ENCODE peak calls at places on chromosomes 2 and 18, in six cellular contexts. P is prostate gland, R is SK-N-SH, L is body of pancreas, F is GM23248, H is gastrocnemius medialis. V is an unnamed sample. For H3K4me1 and H3K9me3, the result is how much of the 10 kb centered on the place peaks cover.

GRCh38 chr2:34549710-34550345 is 950.7 kb upstream of the FAM98A start:
- DNase-seq in R (no peak), H (no peak), F (no peak), L (no peak), P (no peak), V (no peak)

GRCh38 chr2:120360307-120360855 is 14.4 kb downstream of the INHBB start:
- DNase-seq in L (no peak), R (no peak), H (no peak), P (no peak), F (peak), V (no peak)

GRCh38 chr2:38907743-38908562 is 18.3 kb downstream of the ARHGEF33 start:
- DNase-seq in L (no peak), H (no peak), P (no peak), F (peak), R (no peak), V (no peak)

GRCh38 chr18:74897971-74898657 is 300.4 kb downstream of the ZNF407 start:
- DNase-seq in H (no peak), F (peak), L (no peak), P (no peak), R (no peak), V (no peak)

GRCh38 chr18:45657357-45658335 is 42.4 kb downstream of the SLC14A2 start:
- DNase-seq in L (no peak), F (peak), P (no peak), H (no peak), R (no peak), V (no peak)

GRCh38 chr18:6878881-6879280 is 149.4 kb downstream of the ARHGAP28 start:
- DNase-seq in F (no peak), H (no peak), P (no peak), R (peak), L (no peak), V (no peak)

GRCh38 chr2:99827296-99827999 is 314.9 kb downstream of the AFF3 start:
- DNase-seq in F (no peak), H (no peak), P (no peak), R (no peak), L (no peak), V (no peak)

GRCh38 chr18:79586436-79587297 is 92.9 kb upstream of the CTDP1 start:
- DNase-seq in F (no peak), H (peak), L (peak), R (no peak), P (no peak), V (no peak)

GRCh38 chr2:226080323-226080722 is 680.8 kb downstream of the NYAP2 start:
- DNase-seq in H (no peak), F (peak), R (no peak), P (no peak), L (no peak), V (no peak)

GRCh38 chr2:59181347-59181746 is 940.2 kb upstream of the FANCL start:
- DNase-seq in H (no peak), F (no peak), L (no peak), P (no peak), R (no peak), V (no peak)

GRCh38 chr18:27996792-27997191 is 180.1 kb downstream of the CDH2 start:
- DNase-seq in H (no peak), L (no peak), P (no peak), F (peak), R (no peak), V (no peak)

GRCh38 chr2:50564781-50565180 is 467.2 kb downstream of the NRXN1 start:
- DNase-seq in L (no peak), R (no peak), P (no peak), F (no peak), H (no peak), V (no peak)

GRCh38 chr18:23136326-23137092 is 1.2 kb downstream of the CABLES1 start:
- DNase-seq in F (peak), H (peak), R (peak), L (no peak), P (peak), V (no peak)

GRCh38 chr2:201926071-201926470 is 107.6 kb upstream of the FZD7 start:
- DNase-seq in R (no peak), F (no peak), H (no peak), L (no peak), P (no peak), V (no peak)

GRCh38 chr2:90069290-90069894 is 1377.9 kb downstream of the RPIA start:
- DNase-seq in P (no peak), H (no peak), F (peak), R (peak), L (no peak), V (no peak)

GRCh38 chr2:232574674-232575403 is 24.4 kb downstream of the EIF4E2 start:
- DNase-seq in L (no peak), P (no peak), F (peak), R (no peak), H (peak), V (no peak)

GRCh38 chr2:13201924-13202323 is 485.2 kb downstream of the TRIB2 start:
- DNase-seq in F (peak), P (no peak), L (no peak), R (no peak), H (no peak), V (no peak)

GRCh38 chr18:61502472-61502871 is 169.2 kb downstream of the CDH20 start:
- DNase-seq in F (peak), H (no peak), P (peak), R (peak), L (peak), V (no peak)

GRCh38 chr2:234880551-234881211 is 71.1 kb upstream of the SH3BP4 start:
- DNase-seq in H (no peak), L (peak), R (no peak), P (no peak), F (peak), V (no peak)

GRCh38 chr2:75162897-75163296 is 36.4 kb downstream of the TACR1 start:
- DNase-seq in L (no peak), F (no peak), H (no peak), P (no peak), R (no peak), V (no peak)

GRCh38 chr2:134155134-134155533 is 98.7 kb upstream of the MGAT5 start:
- DNase-seq in R (no peak), F (no peak), P (no peak), L (no peak), H (no peak), V (no peak)

GRCh38 chr2:222240676-222241049 is 58.1 kb downstream of the PAX3 start:
- DNase-seq in P (no peak), R (no peak), F (no peak), H (no peak), L (no peak), V (no peak)

GRCh38 chr2:61434314-61434713 is 36.6 kb downstream of the USP34 start:
- DNase-seq in F (no peak), L (peak), R (no peak), P (no peak), H (peak), V (no peak)

GRCh38 chr2:234848578-234848977 is 103.2 kb upstream of the SH3BP4 start:
- DNase-seq in R (no peak), H (no peak), P (no peak), L (no peak), F (no peak), V (no peak)

GRCh38 chr2:15584767-15585469 is 6.8 kb upstream of the DDX1 start:
- DNase-seq in P (no peak), F (peak), H (no peak), R (no peak), L (no peak), V (no peak)

GRCh38 chr2:23658466-23658942 is 268.4 kb downstream of the ATAD2B start:
- DNase-seq in L (no peak), P (no peak), F (no peak), H (no peak), R (no peak), V (no peak)

GRCh38 chr18:37565985-37566478 is 434 bp upstream of the CELF4 start:
- DNase-seq in H (no peak), F (peak), L (peak), P (peak), R (peak), V (no peak)

GRCh38 chr18:71799016-71799673 is 745.0 kb downstream of the CBLN2 start:
- DNase-seq in R (no peak), F (no peak), P (no peak), H (no peak), L (no peak), V (no peak)

GRCh38 chr2:108074945-108075344 is 88.6 kb downstream of the SLC5A7 start:
- DNase-seq in H (no peak), R (no peak), F (no peak), P (no peak), L (no peak), V (no peak)

GRCh38 chr2:20667531-20668401 is 822 bp downstream of the GDF7 start:
- DNase-seq in H (no peak), P (no peak), L (no peak), R (peak), F (no peak), V (no peak)

GRCh38 chr18:5238371-5238758 is 41.3 kb upstream of the AKAIN1 start:
- DNase-seq in F (peak), H (peak), R (peak), L (peak), P (peak), V (no peak)

GRCh38 chr2:186695081-186695756 is 1.4 kb downstream of the FAM171B start:
- DNase-seq in R (peak), F (peak), L (no peak), H (no peak), P (no peak), V (no peak)

GRCh38 chr2:85550476-85550875 is 10.8 kb downstream of the GGCX start:
- DNase-seq in H (no peak), R (no peak), P (no peak), L (no peak), F (no peak), V (no peak)

GRCh38 chr2:20356042-20356441 is 5.4 kb upstream of the PUM2 start:
- DNase-seq in P (peak), F (peak), H (peak), R (no peak), L (no peak), V (no peak)

GRCh38 chr18:79510046-79510685 is 114.4 kb downstream of the NFATC1 start:
- DNase-seq in L (no peak), H (peak), P (no peak), F (no peak), R (no peak), V (no peak)

DNA sequence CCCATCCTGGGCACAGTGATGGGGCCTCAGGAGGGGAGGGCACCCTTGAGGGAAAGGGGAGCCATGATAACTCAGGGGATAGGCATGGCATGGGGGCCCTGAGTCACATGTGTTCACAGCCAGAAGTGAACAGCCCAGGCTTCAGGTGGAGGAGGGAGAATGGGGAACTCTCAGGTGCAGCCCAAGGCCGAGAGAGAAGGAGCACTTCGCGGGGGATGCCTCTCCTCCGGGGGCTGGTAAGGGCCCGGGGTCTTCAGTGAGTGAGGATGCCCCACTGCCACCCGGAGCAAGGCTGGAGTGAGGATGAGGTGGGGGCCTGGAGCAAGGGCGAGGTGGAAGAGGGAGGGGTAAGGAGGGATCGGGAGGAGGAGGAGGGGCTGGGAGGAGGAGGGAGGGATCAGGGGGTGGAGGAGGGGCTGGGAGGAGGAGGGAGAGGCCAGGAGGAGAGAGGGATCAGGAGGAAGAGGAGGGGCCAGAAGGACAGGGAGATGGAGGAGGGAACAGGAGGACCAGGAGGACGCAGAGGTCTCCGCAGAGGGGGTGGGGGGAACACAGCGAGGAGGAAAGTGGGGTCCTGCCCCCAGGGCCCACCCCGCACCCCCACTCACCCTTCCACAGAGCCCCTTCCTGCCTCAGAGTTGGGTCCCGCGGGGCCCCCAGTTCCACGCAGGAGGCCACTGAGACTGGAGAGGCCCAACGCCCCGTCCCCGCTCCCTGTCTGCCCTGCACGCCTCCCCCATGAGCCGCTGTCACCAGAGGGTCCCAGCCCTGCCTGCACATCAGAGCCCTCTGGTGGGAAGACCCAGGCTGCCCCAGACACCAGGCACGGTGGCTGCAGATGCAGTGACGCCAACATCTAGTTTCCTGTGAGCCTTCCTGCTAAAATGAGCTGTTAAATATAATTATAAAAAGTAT is 42.8 kb downstream of the RAMP1 start:
- DNase-seq in P (no peak), H (no peak), L (no peak), R (no peak), F (peak), V (no peak)
- H3K4me1 ChIP-seq in P (under half), H (under half), L (under half), R (under half), F (under half), V (under half)

DNA sequence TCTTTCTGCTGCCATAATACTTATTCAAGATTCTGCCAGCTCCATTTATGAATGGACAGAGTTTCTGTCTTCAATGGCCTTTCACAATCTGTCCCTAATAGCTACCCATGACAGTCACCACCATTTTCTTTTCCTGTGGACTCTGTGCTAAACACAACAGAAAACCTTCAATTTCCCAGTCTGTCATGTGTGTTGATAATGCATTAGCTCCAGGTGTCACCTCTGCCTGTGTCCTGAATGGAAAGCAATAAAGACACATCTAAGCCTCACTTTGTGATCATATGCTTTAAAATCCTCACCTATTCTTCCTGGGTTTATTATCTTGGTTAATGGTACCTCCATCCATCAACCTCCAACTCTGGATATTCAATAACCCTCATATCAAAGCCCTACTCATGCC is 772.2 kb downstream of the DCDC2C start:
- DNase-seq in L (no peak), P (no peak), H (no peak), R (no peak), F (no peak), V (no peak)
- H3K9me3 ChIP-seq in L (under half), P (under half), H (under half), R (under half), F (under half), V (under half)

GRCh38 chr2:69945447-69945846 is 16.0 kb downstream of the ASPRV1 start:
- DNase-seq in P (no peak), F (peak), L (no peak), R (no peak), H (no peak), V (no peak)
- H3K27ac ChIP-seq in P (no peak), F (no peak), L (no peak), R (no peak), H (no peak), V (no peak)

DNA sequence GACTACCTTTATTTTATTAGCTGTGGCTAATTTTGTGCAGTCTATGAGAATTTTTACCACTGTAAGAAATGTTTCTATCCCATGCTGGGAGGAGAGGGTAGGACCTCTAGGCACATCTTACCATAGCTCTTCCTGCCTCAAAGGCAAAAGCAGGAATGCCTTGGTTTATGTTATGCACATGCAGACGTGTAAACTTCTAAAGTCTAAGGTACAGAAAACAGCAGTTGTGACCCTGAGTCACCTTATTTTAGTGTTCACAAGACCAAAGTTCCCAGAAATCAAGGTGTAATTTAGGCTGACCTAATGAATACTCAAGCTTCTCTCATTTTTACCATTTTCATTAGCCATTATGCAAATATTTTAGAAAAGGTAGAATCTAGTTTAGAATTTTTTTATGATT is 15.4 kb upstream of the WIPF1 start:
- DNase-seq in P (no peak), L (no peak), F (no peak), H (no peak), R (no peak), V (no peak)
- H3K4me1 ChIP-seq in P (under half), L (under half), F (half or more), H (under half), R (under half), V (half or more)

DNA sequence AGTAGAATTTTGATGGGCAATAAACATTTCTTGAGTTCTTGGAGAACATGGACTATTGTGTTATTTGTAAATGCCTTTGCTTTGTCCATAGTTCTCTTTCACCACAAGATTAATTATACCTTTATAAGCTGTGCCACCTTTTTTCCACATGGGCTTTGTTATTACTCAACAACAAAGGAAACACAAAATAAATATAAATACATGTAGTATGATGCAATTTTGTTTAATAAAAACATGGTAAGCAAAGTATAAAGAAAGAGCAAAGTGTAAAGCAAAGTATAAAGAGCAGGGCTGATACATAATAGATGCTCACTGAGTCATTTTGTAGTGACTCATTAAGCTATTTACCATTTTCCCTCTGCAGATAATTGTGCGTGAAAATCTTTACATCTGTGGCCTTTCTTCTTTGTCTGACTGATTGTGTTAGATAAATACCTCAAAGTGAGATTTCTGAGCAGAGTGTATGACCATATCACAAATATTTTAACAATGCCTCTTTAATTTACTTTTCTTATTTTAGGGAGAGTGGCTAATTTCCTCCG is 80.9 kb downstream of the CERS6 start:
- DNase-seq in P (no peak), R (no peak), H (no peak), L (no peak), F (peak), V (no peak)
- H3K9me3 ChIP-seq in P (under half), R (under half), H (under half), L (under half), F (under half), V (under half)

GRCh38 chr2:103788346-103788745 is 1026.5 kb downstream of the TMEM182 start:
- DNase-seq in H (no peak), F (no peak), P (no peak), R (no peak), L (no peak), V (no peak)

GRCh38 chr2:103785432-103785831 is 1023.6 kb downstream of the TMEM182 start:
- DNase-seq in R (no peak), L (no peak), F (no peak), H (no peak), P (no peak), V (no peak)

GRCh38 chr2:103781401-103781800 is 1019.6 kb downstream of the TMEM182 start:
- DNase-seq in F (no peak), H (no peak), R (no peak), P (no peak), L (no peak), V (no peak)

GRCh38 chr2:103788875-103789715 is 1027.3 kb downstream of the TMEM182 start:
- DNase-seq in F (peak), H (no peak), P (no peak), L (peak), R (no peak), V (no peak)

GRCh38 chr2:103784271-103784670 is 1022.4 kb downstream of the TMEM182 start:
- DNase-seq in L (no peak), F (no peak), P (no peak), R (no peak), H (no peak), V (no peak)
- H3K27ac ChIP-seq in L (no peak), F (no peak), P (no peak), R (no peak), H (no peak), V (no peak)

DNA sequence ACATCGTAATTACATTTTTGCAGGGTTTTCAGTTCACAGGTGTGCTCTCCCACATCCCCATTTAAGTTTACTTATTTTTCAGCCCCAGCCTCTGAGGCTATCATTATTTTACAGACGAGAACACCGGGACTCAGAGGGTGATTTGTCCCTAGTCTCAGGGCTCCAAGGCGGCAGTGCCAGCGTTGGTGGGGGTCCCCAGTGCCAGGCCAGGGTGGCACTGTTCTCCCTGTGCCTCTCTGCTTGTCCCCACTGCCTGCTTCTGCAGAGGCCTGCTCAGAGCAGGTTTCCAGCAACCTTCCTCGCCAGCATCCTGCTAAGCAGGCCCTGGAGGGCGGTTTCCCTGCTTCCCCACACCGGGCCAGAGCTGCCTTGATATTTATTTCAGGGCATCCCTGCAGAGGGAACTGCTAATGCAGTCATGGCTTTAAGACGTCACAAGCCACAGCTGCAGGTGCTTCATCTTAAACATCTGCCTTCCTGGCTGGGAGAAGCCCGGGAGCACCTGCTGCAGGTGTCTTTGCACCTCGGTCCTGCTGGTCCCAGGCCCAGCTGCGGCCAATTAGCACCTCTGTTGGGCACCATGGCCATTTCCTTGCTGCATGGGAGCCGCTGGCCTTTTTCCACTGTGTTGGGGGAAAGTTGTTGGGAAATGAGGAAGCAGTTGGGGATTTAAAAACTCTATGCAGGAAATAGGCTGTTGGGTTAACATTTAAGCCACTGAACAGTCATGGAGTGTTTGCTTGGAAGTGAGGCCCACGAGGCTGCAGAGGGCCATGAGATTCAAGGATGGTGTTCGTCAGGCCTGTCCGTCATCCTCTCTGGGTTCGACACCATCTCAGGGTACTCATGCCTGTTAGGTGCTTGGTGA is 22.8 kb downstream of the HPCAL1 start:
- DNase-seq in P (no peak), L (no peak), F (no peak), H (no peak), R (no peak), V (no peak)
- H3K4me1 ChIP-seq in P (under half), L (half or more), F (under half), H (under half), R (half or more), V (under half)